ENCODE peak calls at places on chromosomes 16 and 17, in five cellular contexts. One of them, this sample, is unnamed.

GRCh38 chr16:72560617-72561016 is 388.7 kb upstream of the PMFBP1 start:
- DNase-seq in IMR-90: no peak
- DNase-seq in adrenal gland: no peak
- DNase-seq in spleen: no peak
- DNase-seq in left ventricle myocardium inferior: no peak
- DNase-seq in this sample: no peak

GRCh38 chr17:50033316-50033715 is 22.6 kb upstream of the ITGA3 start:
- DNase-seq in spleen: no peak
- DNase-seq in adrenal gland: no peak
- DNase-seq in IMR-90: peak; percentile 77
- DNase-seq in left ventricle myocardium inferior: no peak
- DNase-seq in this sample: no peak

GRCh38 chr16:27356794-27357193 is 43.0 kb downstream of the IL4R start:
- DNase-seq in adrenal gland: no peak
- DNase-seq in IMR-90: no peak
- DNase-seq in spleen: no peak
- DNase-seq in left ventricle myocardium inferior: no peak
- DNase-seq in this sample: no peak

GRCh38 chr17:69485901-69486643 is 71.6 kb downstream of the MAP2K6 start:
- DNase-seq in IMR-90: peak; percentile 59
- DNase-seq in left ventricle myocardium inferior: no peak
- DNase-seq in spleen: no peak
- DNase-seq in adrenal gland: no peak
- DNase-seq in this sample: no peak

GRCh38 chr16:49556252-49557069 is 182.9 kb downstream of the C16orf78 start:
- DNase-seq in spleen: peak; percentile 25
- DNase-seq in adrenal gland: no peak
- DNase-seq in IMR-90: peak; percentile 35
- DNase-seq in left ventricle myocardium inferior: no peak
- DNase-seq in this sample: no peak

GRCh38 chr17:7405882-7406825 is 1.5 kb upstream of the NLGN2 start:
- DNase-seq in left ventricle myocardium inferior: no peak
- DNase-seq in spleen: no peak
- DNase-seq in adrenal gland: no peak
- DNase-seq in IMR-90: no peak
- DNase-seq in this sample: no peak

GRCh38 chr16:79089735-79090284 is 510.7 kb downstream of the MAF start:
- DNase-seq in IMR-90: no peak
- DNase-seq in left ventricle myocardium inferior: no peak
- DNase-seq in adrenal gland: no peak
- DNase-seq in spleen: no peak
- DNase-seq in this sample: no peak

GRCh38 chr16:27852681-27853080 is 210.8 kb downstream of the GSG1L start:
- DNase-seq in spleen: peak; percentile 51
- DNase-seq in left ventricle myocardium inferior: no peak
- DNase-seq in adrenal gland: no peak
- DNase-seq in IMR-90: no peak
- DNase-seq in this sample: no peak

GRCh38 chr17:43861960-43862359 is 15.0 kb downstream of the CD300LG start:
- DNase-seq in IMR-90: no peak
- DNase-seq in left ventricle myocardium inferior: no peak
- DNase-seq in adrenal gland: no peak
- DNase-seq in spleen: peak; percentile 54
- DNase-seq in this sample: no peak

GRCh38 chr17:751269-752001 is 629 bp downstream of the GEMIN4 start:
- DNase-seq in adrenal gland: peak; percentile 30
- DNase-seq in spleen: no peak
- DNase-seq in IMR-90: peak; percentile 45
- DNase-seq in left ventricle myocardium inferior: peak; percentile 26
- DNase-seq in this sample: no peak

DNA sequence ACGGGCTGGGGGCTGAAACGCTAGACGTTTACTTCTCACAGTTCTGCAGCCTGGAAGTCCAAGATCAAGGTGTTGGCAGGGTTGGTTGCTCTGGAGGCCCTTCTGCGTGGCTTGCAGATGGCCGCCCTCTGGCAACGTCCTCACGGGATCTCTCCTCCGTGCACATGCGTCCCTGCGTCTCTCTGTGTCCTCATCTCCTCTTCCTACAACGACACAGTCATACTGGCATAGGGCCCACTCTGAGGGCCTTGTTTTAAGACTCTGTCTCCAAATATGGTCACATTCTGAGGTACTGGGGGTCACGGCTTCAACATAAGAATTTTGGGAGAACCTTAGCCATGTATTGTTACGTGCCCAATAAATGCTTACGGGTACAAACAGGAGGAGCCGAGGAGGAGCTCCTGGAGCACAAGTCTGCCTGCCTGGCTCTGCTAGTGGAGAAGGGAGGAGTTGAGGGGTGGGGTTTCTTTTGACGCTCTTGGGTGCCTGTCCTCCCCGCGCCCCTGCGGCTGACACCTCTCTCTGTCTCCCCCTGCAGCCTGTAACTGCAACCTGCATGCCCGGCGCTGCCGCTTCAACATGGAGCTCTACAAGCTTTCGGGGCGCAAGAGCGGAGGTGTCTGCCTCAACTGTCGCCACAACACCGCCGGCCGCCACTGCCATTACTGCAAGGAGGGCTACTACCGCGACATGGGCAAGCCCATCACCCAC is 141.1 kb downstream of the NTN1 start:
- DNase-seq in IMR-90: no peak
- DNase-seq in spleen: no peak
- DNase-seq in adrenal gland: no peak
- DNase-seq in left ventricle myocardium inferior: no peak
- DNase-seq in this sample: no peak
- TF ChIP-seq CTCF in IMR-90: no peak
- TF ChIP-seq CTCF in spleen: no peak
- TF ChIP-seq CTCF in adrenal gland: no peak
- TF ChIP-seq CTCF in left ventricle myocardium inferior: peak; percentile 13
- TF ChIP-seq CTCF in this sample: no peak

DNA sequence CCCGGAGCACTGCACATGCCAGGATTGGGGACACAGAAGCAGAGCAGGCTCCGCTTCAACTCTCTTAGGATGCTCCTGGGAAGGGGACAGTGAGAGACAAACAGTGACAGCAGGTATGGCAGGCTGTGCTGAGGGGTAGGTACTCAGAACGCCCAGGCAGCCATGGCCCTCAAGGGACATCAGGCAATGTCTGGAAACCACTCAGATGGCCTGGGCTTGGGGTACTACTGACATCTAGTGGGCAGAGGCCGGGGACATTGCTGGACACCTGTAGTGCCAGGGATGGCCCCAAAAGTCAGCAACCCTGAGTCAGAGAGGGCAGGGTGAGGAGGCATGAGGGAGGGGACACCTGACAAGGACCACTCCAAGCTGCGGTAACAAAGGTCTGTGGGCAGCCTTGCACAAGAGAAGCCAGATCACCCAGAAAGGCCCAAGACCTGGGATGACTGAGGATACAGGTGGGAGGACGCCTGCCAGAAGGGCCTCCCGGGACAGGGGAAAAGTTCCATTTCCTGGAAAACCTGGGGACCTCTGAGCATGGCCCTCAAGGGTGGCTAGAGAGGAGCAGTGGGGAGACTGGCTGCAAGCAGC is 21.2 kb downstream of the PEMT start:
- DNase-seq in spleen: no peak
- DNase-seq in IMR-90: peak; percentile 13
- DNase-seq in left ventricle myocardium inferior: peak; percentile 54
- DNase-seq in adrenal gland: peak; percentile 61
- DNase-seq in this sample: peak; percentile 71
- H3K4me1 ChIP-seq in spleen: peaks cover 52% of the 10 kb centered on the region
- H3K4me1 ChIP-seq in IMR-90: peaks cover 2% of the 10 kb centered on the region
- H3K4me1 ChIP-seq in left ventricle myocardium inferior: peaks cover 68% of the 10 kb centered on the region
- H3K4me1 ChIP-seq in adrenal gland: peaks cover 34% of the 10 kb centered on the region
- H3K4me1 ChIP-seq in this sample: peaks cover 74% of the 10 kb centered on the region

GRCh38 chr17:82952019-82952418 is 112.2 kb upstream of the ZNF750 start:
- DNase-seq in adrenal gland: no peak
- DNase-seq in IMR-90: no peak
- DNase-seq in spleen: peak; percentile 53
- DNase-seq in left ventricle myocardium inferior: peak; percentile 5
- DNase-seq in this sample: peak; percentile 37
- H3K9me3 ChIP-seq in adrenal gland: no peaks in the 10 kb centered on the region
- H3K9me3 ChIP-seq in IMR-90: peaks cover 43% of the 10 kb centered on the region
- H3K9me3 ChIP-seq in spleen: peaks cover 39% of the 10 kb centered on the region
- H3K9me3 ChIP-seq in left ventricle myocardium inferior: peaks cover 53% of the 10 kb centered on the region
- H3K9me3 ChIP-seq in this sample: no peaks in the 10 kb centered on the region

GRCh38 chr16:22670044-22670536 is 143.9 kb upstream of the HS3ST2 start:
- DNase-seq in IMR-90: no peak
- DNase-seq in adrenal gland: no peak
- DNase-seq in left ventricle myocardium inferior: no peak
- DNase-seq in spleen: no peak
- DNase-seq in this sample: no peak
- TF ChIP-seq CTCF in IMR-90: no peak
- TF ChIP-seq CTCF in adrenal gland: no peak
- TF ChIP-seq CTCF in left ventricle myocardium inferior: no peak
- TF ChIP-seq CTCF in spleen: no peak
- TF ChIP-seq CTCF in this sample: no peak

GRCh38 chr16:51155901-51156810 is 5.1 kb upstream of the SALL1 start:
- DNase-seq in IMR-90: peak; percentile 49
- DNase-seq in adrenal gland: no peak
- DNase-seq in left ventricle myocardium inferior: no peak
- DNase-seq in spleen: no peak
- DNase-seq in this sample: no peak

GRCh38 chr16:51156836-51157235 is 5.8 kb upstream of the SALL1 start:
- DNase-seq in adrenal gland: no peak
- DNase-seq in spleen: no peak
- DNase-seq in left ventricle myocardium inferior: no peak
- DNase-seq in IMR-90: no peak
- DNase-seq in this sample: no peak

GRCh38 chr16:51153275-51153991 is 2.4 kb upstream of the SALL1 start:
- DNase-seq in left ventricle myocardium inferior: no peak
- DNase-seq in adrenal gland: no peak
- DNase-seq in IMR-90: no peak
- DNase-seq in spleen: no peak
- DNase-seq in this sample: no peak

GRCh38 chr16:51154271-51155171 is 3.5 kb upstream of the SALL1 start:
- DNase-seq in spleen: no peak
- DNase-seq in adrenal gland: no peak
- DNase-seq in IMR-90: no peak
- DNase-seq in left ventricle myocardium inferior: no peak
- DNase-seq in this sample: peak; percentile 48

DNA sequence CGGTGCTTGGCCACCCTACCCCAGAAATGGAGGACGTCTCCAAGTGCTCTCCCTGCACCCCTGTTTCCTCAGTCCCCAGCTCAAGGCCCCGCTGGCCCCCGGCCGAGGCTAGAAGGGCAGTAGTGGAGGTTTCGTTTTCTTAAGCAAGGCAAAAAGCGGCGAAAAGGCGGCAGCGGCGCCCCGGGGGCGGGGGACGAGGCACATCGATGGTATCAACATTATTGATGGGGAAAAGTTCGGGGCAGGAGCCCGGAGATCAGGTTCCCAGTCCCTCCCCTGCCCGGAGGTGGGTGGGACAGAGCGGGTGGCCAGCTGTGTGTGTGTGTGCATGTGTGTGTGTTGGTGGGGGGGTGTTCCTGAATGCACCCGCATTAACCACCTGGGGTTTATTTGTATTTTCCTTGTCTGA is 4.1 kb upstream of the SALL1 start:
- DNase-seq in spleen: no peak
- DNase-seq in left ventricle myocardium inferior: no peak
- DNase-seq in adrenal gland: no peak
- DNase-seq in IMR-90: no peak
- DNase-seq in this sample: peak; percentile 87
- H3K4me1 ChIP-seq in spleen: peaks cover 55% of the 10 kb centered on the region
- H3K4me1 ChIP-seq in left ventricle myocardium inferior: peaks cover 49% of the 10 kb centered on the region
- H3K4me1 ChIP-seq in adrenal gland: peaks cover 32% of the 10 kb centered on the region
- H3K4me1 ChIP-seq in IMR-90: peaks cover 7% of the 10 kb centered on the region
- H3K4me1 ChIP-seq in this sample: no peaks in the 10 kb centered on the region

DNA sequence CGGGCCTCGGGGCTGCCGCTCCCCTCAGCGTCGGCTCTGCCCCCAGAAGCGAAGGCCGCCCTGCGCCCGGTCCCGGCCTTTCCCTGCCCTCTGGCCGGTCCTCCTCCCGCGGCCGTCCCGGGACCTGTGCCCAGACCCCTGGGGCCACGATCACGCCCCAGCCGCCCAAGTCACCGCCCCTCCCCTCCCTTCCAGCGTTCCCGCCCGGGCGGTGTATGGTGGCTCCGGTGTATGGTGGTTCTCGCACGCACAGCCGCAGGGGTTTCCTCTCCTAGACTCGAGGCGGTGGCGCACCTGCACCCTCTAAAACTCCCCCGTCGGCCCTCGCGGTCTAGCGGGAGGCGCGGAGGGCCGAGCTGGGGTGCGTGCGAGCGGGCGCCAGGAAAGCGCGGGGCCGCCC is 10.0 kb downstream of the TIGD7 start:
- DNase-seq in spleen: no peak
- DNase-seq in adrenal gland: no peak
- DNase-seq in left ventricle myocardium inferior: no peak
- DNase-seq in IMR-90: no peak
- DNase-seq in this sample: no peak
- H3K9me3 ChIP-seq in spleen: peaks cover 100% of the 10 kb centered on the region
- H3K9me3 ChIP-seq in adrenal gland: no peaks in the 10 kb centered on the region
- H3K9me3 ChIP-seq in left ventricle myocardium inferior: peaks cover 100% of the 10 kb centered on the region
- H3K9me3 ChIP-seq in IMR-90: peaks cover 62% of the 10 kb centered on the region
- H3K9me3 ChIP-seq in this sample: peaks cover 4% of the 10 kb centered on the region

GRCh38 chr17:34586346-34586846 is 7.0 kb downstream of the TMEM132E start:
- DNase-seq in IMR-90: no peak
- DNase-seq in adrenal gland: no peak
- DNase-seq in spleen: peak; percentile 15
- DNase-seq in left ventricle myocardium inferior: no peak
- DNase-seq in this sample: no peak

GRCh38 chr17:34581446-34582184 is 2.2 kb downstream of the TMEM132E start:
- DNase-seq in IMR-90: no peak
- DNase-seq in adrenal gland: no peak
- DNase-seq in left ventricle myocardium inferior: no peak
- DNase-seq in spleen: no peak
- DNase-seq in this sample: no peak

GRCh38 chr17:34582901-34583245 is 3.5 kb downstream of the TMEM132E start:
- DNase-seq in IMR-90: no peak
- DNase-seq in spleen: no peak
- DNase-seq in left ventricle myocardium inferior: no peak
- DNase-seq in adrenal gland: no peak
- DNase-seq in this sample: no peak

GRCh38 chr17:34582185-34582900 is 3.0 kb downstream of the TMEM132E start:
- DNase-seq in adrenal gland: no peak
- DNase-seq in left ventricle myocardium inferior: no peak
- DNase-seq in IMR-90: no peak
- DNase-seq in spleen: no peak
- DNase-seq in this sample: no peak

DNA sequence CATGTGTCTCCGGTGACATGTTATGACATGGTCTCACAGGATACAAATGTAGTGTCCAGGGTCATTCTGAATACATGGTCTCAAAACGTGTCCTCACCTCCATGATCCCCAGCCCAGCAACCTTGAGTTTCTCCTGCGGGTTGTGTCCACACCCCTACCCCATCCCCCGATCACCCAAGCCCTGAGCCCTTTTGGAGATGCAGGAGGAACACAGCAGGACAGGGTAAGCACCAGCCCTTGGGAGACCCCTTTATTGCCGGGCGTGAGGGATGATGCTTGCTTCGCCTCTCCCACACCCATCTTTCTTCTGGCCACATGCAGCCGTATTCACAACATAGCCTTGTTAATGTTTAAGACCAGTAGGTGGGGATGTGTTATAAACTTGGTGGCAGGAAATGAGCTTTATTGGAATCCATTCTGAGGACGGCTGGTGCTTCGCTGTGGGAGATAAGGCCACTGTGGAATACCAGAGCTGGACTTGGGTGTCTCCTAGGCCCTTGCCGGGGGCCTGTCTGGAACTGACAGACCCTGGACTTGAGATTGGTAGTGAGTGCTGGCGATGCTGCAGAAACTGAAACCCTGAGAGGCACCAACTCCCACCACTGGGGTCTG is 5.5 kb downstream of the TMEM132E start:
- DNase-seq in spleen: peak; percentile 41
- DNase-seq in IMR-90: peak; percentile 2
- DNase-seq in left ventricle myocardium inferior: no peak
- DNase-seq in adrenal gland: no peak
- DNase-seq in this sample: no peak
- TF ChIP-seq CTCF in spleen: no peak
- TF ChIP-seq CTCF in IMR-90: no peak
- TF ChIP-seq CTCF in left ventricle myocardium inferior: no peak
- TF ChIP-seq CTCF in adrenal gland: peak; percentile 21
- TF ChIP-seq CTCF in this sample: peak; percentile 14

GRCh38 chr16:84720180-84720579 is 20.4 kb downstream of the USP10 start:
- DNase-seq in spleen: no peak
- DNase-seq in IMR-90: no peak
- DNase-seq in adrenal gland: peak; percentile 58
- DNase-seq in left ventricle myocardium inferior: no peak
- DNase-seq in this sample: no peak
- H3K4me1 ChIP-seq in spleen: peaks cover 92% of the 10 kb centered on the region
- H3K4me1 ChIP-seq in IMR-90: peaks cover 12% of the 10 kb centered on the region
- H3K4me1 ChIP-seq in adrenal gland: peaks cover 44% of the 10 kb centered on the region
- H3K4me1 ChIP-seq in left ventricle myocardium inferior: peaks cover 72% of the 10 kb centered on the region
- H3K4me1 ChIP-seq in this sample: no peaks in the 10 kb centered on the region

This sample was measured in right lobe of liver.